ENCODE peak calls at places on chromosomes 16 and 17, in four cellular contexts. H, U, K and S are unnamed samples.

GRCh38 chr16:22313876-22314470 is 16.8 kb downstream of the POLR3E start:
- DNase-seq in K (no peak), H (no peak), U (no peak), S (no peak)

GRCh38 chr17:57577751-57578607 is 167.1 kb downstream of the CCDC182 start:
- DNase-seq in K (no peak), H (peak), U (no peak), S (peak)

GRCh38 chr16:84617631-84618427 is at the start of gene COTL1:
- DNase-seq in U (peak), K (no peak), H (peak), S (peak)

GRCh38 chr17:27570578-27570914 is 60.4 kb upstream of the LGALS9 start:
- DNase-seq in K (no peak), H (no peak), U (no peak), S (no peak)

GRCh38 chr17:57284984-57285646 is 28.8 kb downstream of the MSI2 start:
- DNase-seq in U (peak), K (peak), H (no peak), S (no peak)

GRCh38 chr16:11155284-11155806 is 100.7 kb downstream of the SOCS1 start:
- DNase-seq in H (no peak), U (peak), K (no peak), S (peak)

GRCh38 chr16:29312835-29313558 is 93.5 kb downstream of the NPIPB11 start:
- DNase-seq in U (no peak), H (no peak), K (no peak), S (no peak)

GRCh38 chr16:74296120-74296464 is 522 bp upstream of the PSMD7 start:
- DNase-seq in K (no peak), U (no peak), H (no peak), S (no peak)

GRCh38 chr17:36848008-36848902 is 89.0 kb upstream of the LHX1 start:
- DNase-seq in H (no peak), K (no peak), U (no peak), S (no peak)

GRCh38 chr16:79639576-79640311 is 39.2 kb upstream of the MAF start:
- DNase-seq in U (no peak), H (no peak), K (no peak), S (no peak)

GRCh38 chr17:66549312-66549705 is 246.9 kb downstream of the PRKCA start:
- DNase-seq in U (no peak), H (no peak), K (no peak), S (peak)

GRCh38 chr16:48353565-48354163 is 31.5 kb downstream of the SIAH1 start:
- DNase-seq in U (peak), K (peak), H (peak), S (peak)

GRCh38 chr17:58121925-58122324 is 26.3 kb upstream of the OR4D1 start:
- DNase-seq in U (peak), H (peak), K (no peak), S (peak)

GRCh38 chr16:85176541-85177447 is 64.5 kb upstream of the CIBAR2 start:
- DNase-seq in H (peak), U (peak), K (no peak), S (peak)

GRCh38 chr17:74737299-74738050 is 419 bp downstream of the RAB37 start:
- DNase-seq in K (no peak), U (no peak), H (peak), S (no peak)

GRCh38 chr17:4800462-4801185 is 1.5 kb downstream of the C17orf114 start:
- DNase-seq in U (no peak), K (no peak), H (no peak), S (no peak)

GRCh38 chr17:20926532-20926931 is 116.3 kb downstream of the USP22 start:
- DNase-seq in U (no peak), H (no peak), K (no peak), S (peak)

GRCh38 chr17:64385187-64386083 is 5.2 kb downstream of the PECAM1 start:
- DNase-seq in U (peak), K (peak), H (no peak), S (peak)

GRCh38 chr16:19512297-19512696 is 9.6 kb downstream of the GDE1 start:
- DNase-seq in K (no peak), U (no peak), H (no peak), S (no peak)

GRCh38 chr16:1296688-1297412 is 12.6 kb upstream of the UBE2I start:
- DNase-seq in U (no peak), H (no peak), K (no peak), S (peak)

GRCh38 chr17:35519442-35519841 is 18.0 kb downstream of the SLFN12L start:
- DNase-seq in K (no peak), U (no peak), H (no peak), S (no peak)

DNA sequence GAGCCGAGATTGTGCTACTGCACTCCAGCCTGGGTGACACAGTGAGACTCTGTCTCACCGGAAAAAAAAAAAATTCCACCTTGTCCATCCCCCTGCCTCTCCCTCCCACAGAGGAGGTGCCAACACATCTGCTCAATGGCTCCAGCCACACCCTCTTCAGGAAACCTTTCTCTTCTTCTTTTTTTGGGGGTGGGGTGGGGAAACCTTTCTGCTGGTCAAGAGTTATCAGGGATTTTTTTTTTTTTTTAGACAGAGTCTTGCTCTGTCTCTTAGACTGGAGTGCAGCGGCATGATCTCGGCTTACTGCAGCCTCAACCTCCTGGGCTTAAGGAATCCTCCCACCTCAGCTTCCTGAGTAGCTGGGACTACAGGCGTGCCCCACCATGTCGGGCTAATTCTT is 18.7 kb downstream of the TNS4 start:
- DNase-seq in K (no peak), H (no peak), U (no peak), S (no peak)
- TF ChIP-seq SMC3 in K (no peak), H (no peak), U (no peak), S (no peak)

GRCh38 chr17:81869221-81870154 is 1.6 kb downstream of the ARHGDIA start:
- DNase-seq in H (peak), U (peak), K (no peak), S (no peak)

GRCh38 chr17:81871387-81872120 is 417 bp upstream of the ARHGDIA start:
- DNase-seq in K (peak), H (peak), U (no peak), S (peak)

GRCh38 chr17:81870155-81870977 is 771 bp downstream of the ARHGDIA start:
- DNase-seq in U (peak), K (no peak), H (peak), S (peak)

GRCh38 chr17:81868674-81869220 is 2.4 kb downstream of the ARHGDIA start:
- DNase-seq in U (peak), H (peak), K (no peak), S (peak)

DNA sequence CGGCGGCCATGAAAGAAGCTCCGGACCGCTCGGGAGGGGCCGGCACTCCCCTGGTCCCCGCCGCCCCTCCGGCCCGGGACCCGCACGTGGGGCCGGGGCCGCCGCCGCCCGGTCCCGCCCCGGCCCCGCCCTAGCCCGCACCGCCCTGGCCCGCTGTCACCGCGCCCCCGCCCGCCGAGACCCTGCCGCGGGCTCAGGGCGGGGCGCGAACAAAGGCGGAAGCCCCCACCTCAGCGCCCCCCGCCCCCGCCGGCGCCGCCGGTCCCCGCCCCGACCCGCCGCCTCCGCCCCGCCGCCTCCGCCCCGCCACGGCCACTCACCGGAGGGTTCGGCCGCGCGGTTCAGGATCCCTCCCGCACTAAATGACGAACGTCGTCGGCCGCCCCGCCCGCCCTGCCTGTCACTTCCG is at the start of gene ARHGDIA:
- DNase-seq in H (no peak), K (no peak), U (peak), S (no peak)
- H2AFZ ChIP-seq in H (peak), K (peak), U (peak), S (peak)

DNA sequence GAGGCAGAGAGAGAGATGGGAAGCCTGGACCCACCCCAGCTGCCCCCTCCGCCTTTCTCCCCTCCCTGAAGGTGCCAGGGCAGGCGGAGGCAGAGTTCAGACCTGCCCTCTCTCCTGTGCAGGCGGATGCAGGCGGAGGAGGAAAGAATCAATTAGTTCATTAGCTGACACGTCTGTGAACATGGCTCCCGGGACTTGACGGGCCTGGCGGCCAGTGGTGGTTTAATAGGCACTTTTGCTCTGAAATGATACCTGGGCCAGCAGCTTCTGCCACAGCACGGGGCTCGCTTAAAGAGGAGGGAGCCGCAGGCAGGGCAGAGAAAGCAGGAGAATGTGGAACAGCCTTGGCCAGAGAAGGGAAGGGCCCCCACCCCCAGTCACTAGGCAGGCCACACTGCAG is 98.1 kb downstream of the SDK2 start:
- DNase-seq in U (no peak), H (no peak), K (no peak), S (no peak)
- TF ChIP-seq SMC3 in U (no peak), H (no peak), K (no peak), S (no peak)

DNA sequence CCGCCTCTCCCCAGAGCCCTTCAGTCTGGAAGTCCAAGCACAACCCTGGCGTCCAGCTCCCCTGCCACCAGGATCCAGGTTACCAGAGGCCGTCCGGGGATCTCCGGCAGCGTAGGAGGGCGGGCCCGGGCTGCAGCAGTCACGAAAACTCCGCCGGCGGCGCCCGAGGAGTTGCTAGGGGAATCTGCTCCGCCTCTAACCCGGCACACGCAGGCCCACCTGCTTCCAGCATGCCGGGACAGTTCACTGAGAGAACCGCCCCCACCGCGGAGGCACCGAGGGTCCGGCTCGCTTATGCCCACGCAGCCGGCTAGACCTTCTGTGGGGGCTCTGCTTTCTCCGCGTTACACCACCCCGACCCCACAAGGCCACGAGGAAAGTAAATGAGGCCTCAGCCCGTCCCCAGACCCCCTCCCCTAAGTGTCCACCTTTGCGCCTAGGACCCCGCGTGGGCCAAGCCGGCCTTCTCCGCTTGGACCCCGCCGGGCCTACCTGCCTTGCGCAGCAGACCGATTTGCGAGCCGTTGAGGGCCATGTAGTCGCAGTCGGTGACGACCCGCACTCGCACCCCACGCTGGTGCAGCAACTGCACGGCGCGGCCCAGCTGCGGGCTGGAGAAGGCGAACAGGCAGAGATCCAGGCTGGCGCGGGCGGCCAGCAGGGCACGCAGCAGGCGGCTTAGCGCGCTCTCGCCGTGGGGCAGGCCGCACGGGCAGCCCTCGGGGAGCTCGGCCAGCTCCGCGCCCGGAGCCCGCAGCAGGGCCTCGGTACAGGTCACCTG is 575 bp downstream of the PLD6 start:
- DNase-seq in K (peak), H (peak), U (peak), S (peak)
- H2AFZ ChIP-seq in K (peak), H (peak), U (peak), S (peak)

DNA sequence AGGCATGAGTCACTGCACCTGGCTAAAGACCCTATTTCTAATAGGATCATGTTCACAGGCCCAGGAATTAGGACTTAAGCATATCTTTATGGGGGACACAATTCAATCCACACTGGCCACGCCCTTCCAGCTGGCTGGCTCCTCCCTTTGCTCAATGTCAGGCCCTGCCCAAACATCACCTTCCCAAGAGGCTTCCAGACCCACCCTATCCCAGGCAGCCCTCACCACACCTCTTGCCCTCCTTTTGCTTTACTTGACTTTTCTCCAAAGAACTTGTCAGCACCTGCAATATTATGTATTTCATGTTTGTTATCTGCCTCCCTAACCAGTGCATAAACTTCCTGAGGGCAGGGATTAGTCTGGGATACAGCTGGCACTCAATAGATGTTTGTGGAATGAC is 109.6 kb upstream of the CDH5 start:
- DNase-seq in H (no peak), U (no peak), K (no peak), S (no peak)
- TF ChIP-seq SMC3 in H (no peak), U (no peak), K (no peak), S (no peak)

GRCh38 chr17:40564195-40564882 is 933 bp downstream of the CCR7 start:
- DNase-seq in K (no peak), U (no peak), H (no peak), S (no peak)
- H2AFZ ChIP-seq in K (no peak), U (no peak), H (no peak), S (peak)

GRCh38 chr17:14308965-14309879 is 8.3 kb downstream of the HS3ST3B1 start:
- DNase-seq in H (peak), U (peak), K (no peak), S (peak)
- TF ChIP-seq SMC3 in H (no peak), U (no peak), K (no peak), S (no peak)

GRCh38 chr17:44543905-44544523 is 13.3 kb upstream of the FZD2 start:
- DNase-seq in U (peak), K (no peak), H (no peak), S (no peak)

GRCh38 chr17:44548714-44549230 is 8.5 kb upstream of the FZD2 start:
- DNase-seq in H (no peak), U (no peak), K (no peak), S (no peak)

GRCh38 chr17:44547625-44548297 is 9.5 kb upstream of the FZD2 start:
- DNase-seq in H (no peak), U (no peak), K (no peak), S (no peak)

GRCh38 chr17:44549736-44550135 is 7.5 kb upstream of the FZD2 start:
- DNase-seq in K (no peak), U (no peak), H (no peak), S (no peak)

DNA sequence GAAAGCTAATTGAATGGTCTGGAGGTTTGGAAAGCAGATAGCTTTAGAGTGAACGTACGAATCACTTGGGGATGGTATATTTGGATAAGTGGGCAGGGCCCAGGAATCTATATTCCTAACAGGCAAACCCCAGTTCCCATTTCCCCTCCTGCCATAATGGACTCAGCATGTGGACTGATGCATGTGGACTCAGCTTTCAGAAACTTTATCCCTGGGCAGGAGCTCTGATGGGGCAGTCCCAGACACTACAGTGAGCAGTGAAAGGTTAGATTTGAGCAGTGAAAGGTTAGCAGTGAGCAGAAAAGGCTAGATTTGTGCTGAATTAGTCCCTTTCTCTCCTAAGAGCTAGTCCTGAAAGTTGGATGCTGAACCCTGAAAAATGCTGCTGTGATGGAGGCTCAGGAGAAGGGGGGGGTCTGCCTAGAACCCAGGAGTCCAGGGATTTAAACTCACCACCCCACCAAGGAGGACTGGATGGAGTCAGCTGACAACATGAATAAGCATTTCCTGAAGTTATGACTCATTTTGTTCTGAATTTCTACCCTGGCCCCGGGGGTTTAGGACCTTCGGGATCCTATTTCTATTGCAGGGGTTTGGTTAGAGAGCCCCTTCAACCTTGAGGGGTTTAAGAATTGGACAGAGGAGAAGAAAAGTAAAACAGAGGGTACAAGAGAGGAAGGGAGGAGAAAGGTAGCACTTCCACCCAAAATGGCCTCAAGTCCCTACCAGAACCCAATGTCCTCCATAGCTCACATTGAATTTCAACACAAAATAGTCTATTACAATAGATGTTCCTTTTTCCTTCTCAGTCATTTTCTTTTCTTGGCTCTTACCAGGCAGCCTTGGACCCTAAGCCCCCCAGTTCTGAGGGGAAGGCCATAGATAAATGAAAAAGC is 10.3 kb upstream of the FZD2 start:
- DNase-seq in K (no peak), H (no peak), U (peak), S (peak)
- H2AFZ ChIP-seq in K (peak), H (peak), U (peak), S (peak)

GRCh38 chr17:38509008-38509771 is 80.9 kb downstream of the ARHGAP23 start:
- DNase-seq in H (peak), K (no peak), U (peak), S (peak)
- TF ChIP-seq SMC3 in H (peak), K (peak), U (peak), S (no peak)